ENCODE peak calls at places on chromosomes 12 and 14, in nine cellular contexts. H, C, D, L, M, I, A, G and Z are unnamed samples.

GRCh38 chr12:115999582-115999981 is 277.9 kb downstream of the MED13L start:
- DNase-seq in H (no peak), C (no peak), D (no peak), L (no peak), M (no peak), I (no peak), A (no peak), G (no peak), Z (no peak)

GRCh38 chr14:83478741-83479140 is 1945.1 kb upstream of the SEL1L start:
- DNase-seq in H (no peak), C (no peak), D (no peak), L (no peak), M (no peak), I (no peak), A (no peak), G (no peak), Z (no peak)

GRCh38 chr12:91704446-91704845 is 441.2 kb downstream of the BTG1 start:
- DNase-seq in H (no peak), C (no peak), D (no peak), L (peak), M (no peak), I (no peak), A (no peak), G (no peak), Z (no peak)

GRCh38 chr14:70595443-70596185 is 4.8 kb downstream of the MED6 start:
- DNase-seq in H (no peak), C (no peak), D (peak), L (peak), M (no peak), I (no peak), A (no peak), G (peak), Z (peak)

GRCh38 chr14:77325746-77326094 is 4.9 kb downstream of the GSTZ1 start:
- DNase-seq in H (no peak), C (no peak), D (no peak), L (peak), M (no peak), I (no peak), A (no peak), G (no peak), Z (no peak)

GRCh38 chr12:120980800-120981368 is 2.5 kb downstream of the HNF1A start:
- DNase-seq in H (no peak), C (no peak), D (no peak), L (peak), M (no peak), I (peak), A (no peak), G (peak), Z (no peak)

GRCh38 chr12:69056743-69057515 is 124.0 kb upstream of the CPM start:
- DNase-seq in H (no peak), C (no peak), D (no peak), L (no peak), M (no peak), I (no peak), A (no peak), G (no peak), Z (no peak)

GRCh38 chr12:63849641-63850040 is 5.1 kb downstream of the SRGAP1 start:
- DNase-seq in H (peak), C (no peak), D (no peak), L (no peak), M (no peak), I (no peak), A (no peak), G (no peak), Z (no peak)

GRCh38 chr12:90456248-90456647 is 498.7 kb downstream of the CCER1 start:
- DNase-seq in H (no peak), C (no peak), D (no peak), L (no peak), M (no peak), I (no peak), A (no peak), G (no peak), Z (no peak)

GRCh38 chr12:101648195-101648594 is 49.2 kb upstream of the CHPT1 start:
- DNase-seq in H (no peak), C (no peak), D (no peak), L (no peak), M (no peak), I (no peak), A (no peak), G (no peak), Z (no peak)

GRCh38 chr12:57096099-57096572 is 7.2 kb downstream of the NAB2 start:
- DNase-seq in H (no peak), C (no peak), D (no peak), L (no peak), M (no peak), I (no peak), A (no peak), G (no peak), Z (no peak)

GRCh38 chr12:41967668-41968649 is 176.7 kb downstream of the GXYLT1 start:
- DNase-seq in H (no peak), C (no peak), D (no peak), L (no peak), M (no peak), I (no peak), A (no peak), G (no peak), Z (no peak)

DNA sequence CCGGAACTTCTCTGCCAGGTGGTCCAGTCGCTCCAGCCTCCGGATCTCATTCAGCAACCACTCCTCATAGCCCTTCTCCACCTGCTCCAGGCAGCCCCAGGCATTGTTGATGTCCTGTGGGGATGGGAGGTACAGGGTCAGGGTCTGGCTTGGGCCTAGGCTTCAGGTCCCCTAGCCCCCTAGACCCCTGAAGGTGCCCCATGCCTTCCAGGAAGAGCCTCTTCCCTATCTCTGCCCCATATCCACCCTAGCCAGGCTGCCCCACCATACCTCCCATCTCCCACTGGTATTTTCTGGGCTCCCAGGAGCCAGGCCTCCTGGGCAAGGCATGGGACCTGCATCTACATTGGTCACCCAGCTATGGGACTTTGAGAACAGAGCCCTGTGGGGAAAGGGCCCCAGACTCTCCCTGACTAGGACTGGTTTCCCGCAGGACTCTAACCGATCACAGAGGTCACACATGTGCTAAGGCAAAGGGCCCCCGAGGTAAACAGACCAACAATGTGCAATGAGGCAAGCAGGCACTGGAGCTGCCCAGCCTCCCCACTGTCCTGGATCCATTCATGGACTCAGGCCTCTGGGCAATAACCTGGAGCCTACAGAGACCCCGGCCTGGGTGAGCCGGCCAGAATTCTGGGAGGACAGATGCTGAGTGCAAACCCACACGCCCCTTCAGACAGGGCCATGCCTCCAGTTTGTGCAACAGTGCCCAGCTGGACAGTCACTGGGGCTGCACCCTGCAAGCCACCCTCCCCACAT is 88.8 kb downstream of the ACTN1 start:
- DNase-seq in H (no peak), C (peak), D (no peak), L (no peak), M (no peak), I (no peak), A (no peak), G (no peak), Z (no peak)
- TF ChIP-seq POLR2A in H (no peak), C (no peak), D (no peak), L (no peak), M (no peak), I (no peak), A (no peak), G (no peak), Z (no peak)

GRCh38 chr12:74689071-74689655 is 151.5 kb downstream of the ATXN7L3B start:
- DNase-seq in H (no peak), C (no peak), D (no peak), L (peak), M (no peak), I (no peak), A (peak), G (no peak), Z (peak)
- TF ChIP-seq POLR2A in H (no peak), C (no peak), D (no peak), L (no peak), M (no peak), I (no peak), A (no peak), G (no peak), Z (no peak)

GRCh38 chr12:43338848-43339526 is 213.0 kb downstream of the ADAMTS20 start:
- DNase-seq in H (no peak), C (no peak), D (peak), L (peak), M (no peak), I (no peak), A (peak), G (no peak), Z (peak)

GRCh38 chr12:43337571-43338497 is 214.2 kb downstream of the ADAMTS20 start:
- DNase-seq in H (no peak), C (no peak), D (no peak), L (no peak), M (no peak), I (no peak), A (no peak), G (no peak), Z (no peak)

GRCh38 chr12:43332977-43333649 is 218.9 kb downstream of the ADAMTS20 start:
- DNase-seq in H (no peak), C (no peak), D (no peak), L (no peak), M (no peak), I (no peak), A (no peak), G (no peak), Z (no peak)

GRCh38 chr12:43333650-43334043 is 218.4 kb downstream of the ADAMTS20 start:
- DNase-seq in H (no peak), C (no peak), D (no peak), L (no peak), M (no peak), I (no peak), A (no peak), G (no peak), Z (no peak)

GRCh38 chr12:43336962-43337555 is 214.9 kb downstream of the ADAMTS20 start:
- DNase-seq in H (no peak), C (no peak), D (no peak), L (peak), M (no peak), I (no peak), A (peak), G (no peak), Z (peak)
- TF ChIP-seq POLR2A in H (no peak), C (no peak), D (no peak), L (no peak), M (no peak), I (no peak), A (no peak), G (no peak), Z (no peak)

GRCh38 chr14:100375273-100375962 is 52.3 kb downstream of the SLC25A47 start:
- DNase-seq in H (peak), C (no peak), D (peak), L (peak), M (peak), I (peak), A (peak), G (peak), Z (peak)
- TF ChIP-seq POLR2A in H (no peak), C (no peak), D (no peak), L (no peak), M (peak), I (no peak), A (no peak), G (no peak), Z (no peak)

DNA sequence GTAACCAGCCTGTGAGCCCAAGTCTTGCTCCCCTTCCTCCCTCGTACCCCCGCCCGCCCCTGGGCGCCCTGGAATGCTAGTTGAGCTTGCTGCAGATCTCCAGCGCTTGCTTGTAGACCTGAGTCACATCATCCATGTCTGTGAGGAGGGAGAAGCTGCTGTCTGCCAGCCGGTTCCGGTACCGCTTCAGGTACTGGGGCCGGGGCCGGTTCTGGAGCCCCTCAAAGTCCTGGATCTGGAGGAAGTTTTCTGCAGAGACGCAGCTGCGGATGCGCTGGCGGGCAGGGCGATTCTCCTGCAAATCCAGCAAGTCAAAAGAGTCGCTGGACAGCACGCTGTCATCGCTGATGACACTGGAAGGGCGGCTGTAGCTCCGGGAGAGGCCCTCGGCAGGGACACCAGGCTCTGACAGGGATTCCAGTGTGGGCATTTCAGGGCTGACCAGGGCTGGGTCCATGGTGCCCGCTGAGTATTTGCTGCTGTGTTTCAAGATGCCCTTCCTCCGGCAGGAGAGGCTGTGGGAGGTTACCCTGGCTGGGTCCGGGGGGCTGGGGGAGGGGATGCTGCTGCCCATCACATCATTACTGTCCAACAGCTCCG is 71.9 kb downstream of the NUAK1 start:
- DNase-seq in H (peak), C (no peak), D (no peak), L (no peak), M (no peak), I (no peak), A (no peak), G (no peak), Z (no peak)
- TF ChIP-seq POLR2A in H (no peak), C (no peak), D (no peak), L (no peak), M (no peak), I (no peak), A (no peak), G (no peak), Z (no peak)

DNA sequence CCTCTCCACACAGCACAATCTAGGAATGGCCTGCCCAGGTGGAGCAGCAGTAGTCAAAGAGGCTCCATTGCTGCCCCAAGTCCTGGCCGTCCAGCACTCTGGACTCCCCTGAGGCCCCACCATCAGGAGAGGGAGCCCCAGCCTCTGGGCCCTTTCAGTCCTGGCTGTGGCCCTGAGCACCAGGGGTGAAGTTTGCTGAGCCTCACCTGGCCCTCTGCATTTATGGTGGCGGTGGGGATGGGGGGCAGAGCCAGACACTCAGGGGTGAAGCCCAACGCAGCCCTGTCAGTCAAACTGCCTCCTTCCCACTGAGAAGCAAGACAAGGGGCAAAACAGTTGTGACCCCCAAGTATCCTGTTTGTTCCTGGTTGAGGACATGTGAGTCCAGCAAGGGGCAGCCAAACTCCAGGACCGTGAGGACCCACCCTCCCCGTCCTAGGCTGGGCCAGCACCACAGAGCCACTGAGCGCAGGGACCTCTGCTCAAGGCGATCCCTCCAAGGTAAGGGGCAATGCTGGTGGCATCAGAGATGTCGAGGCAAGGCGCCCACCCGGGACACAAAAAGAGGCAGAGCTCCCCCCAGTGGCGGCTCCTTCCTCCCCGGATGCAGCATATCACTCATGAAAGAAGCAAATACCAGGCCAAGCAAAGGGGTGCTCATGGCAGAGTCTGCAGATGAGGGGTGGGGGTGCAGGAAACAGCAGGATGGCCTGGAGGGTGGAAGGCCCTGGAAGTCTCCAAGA is 4.8 kb upstream of the AMN start:
- DNase-seq in H (no peak), C (no peak), D (peak), L (peak), M (peak), I (peak), A (peak), G (no peak), Z (peak)
- TF ChIP-seq POLR2A in H (no peak), C (no peak), D (no peak), L (no peak), M (no peak), I (no peak), A (no peak), G (no peak), Z (no peak)

DNA sequence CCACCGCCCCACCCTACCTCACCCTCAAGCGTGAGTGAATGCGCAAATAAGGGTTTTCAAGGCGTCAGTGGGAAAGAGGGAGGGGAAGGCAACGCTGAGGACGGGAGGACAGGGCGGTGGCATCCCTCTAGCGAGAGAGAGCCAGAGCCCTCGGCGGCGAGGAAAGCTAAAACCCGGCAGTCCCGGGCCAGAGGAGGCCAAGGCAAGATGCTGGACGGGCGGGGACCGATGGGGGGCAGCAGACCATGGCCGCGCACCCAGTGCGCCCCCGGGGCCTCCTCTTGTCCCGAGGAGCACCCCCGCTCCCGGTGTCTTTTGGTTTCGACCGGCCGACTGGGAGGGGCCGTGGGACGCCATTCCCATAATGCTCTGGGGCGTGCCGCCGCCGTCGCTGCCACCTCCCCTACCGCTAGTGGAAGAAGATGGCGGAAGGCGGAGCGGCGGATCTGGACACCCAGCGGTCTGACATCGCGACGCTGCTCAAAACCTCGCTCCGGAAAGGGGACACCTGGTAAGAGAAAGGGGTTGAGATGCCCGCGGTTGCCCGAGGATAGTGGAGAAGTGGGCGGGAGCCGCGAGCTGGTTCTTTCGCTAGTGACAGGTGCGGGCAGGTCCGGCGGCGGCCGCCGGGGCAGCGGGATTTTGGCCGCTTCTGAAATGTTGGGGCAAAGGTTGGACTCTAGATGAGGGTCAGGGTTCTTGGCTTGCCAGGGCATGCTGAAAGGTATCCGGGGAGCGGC is at the start of gene USP15:
- DNase-seq in H (peak), C (peak), D (peak), L (peak), M (peak), I (peak), A (peak), G (peak), Z (peak)
- TF ChIP-seq POLR2A in H (peak), C (peak), D (peak), L (peak), M (peak), I (peak), A (peak), G (peak), Z (peak)

GRCh38 chr14:37592288-37593274 is 2.5 kb downstream of the FOXA1 start:
- DNase-seq in H (no peak), C (peak), D (no peak), L (peak), M (no peak), I (peak), A (no peak), G (no peak), Z (no peak)

GRCh38 chr14:37594916-37595808 is at the start of the genes FOXA1 and TTC6:
- DNase-seq in H (no peak), C (peak), D (peak), L (peak), M (no peak), I (peak), A (peak), G (peak), Z (peak)

GRCh38 chr14:37595809-37596595 is 573 bp downstream of the TTC6 start:
- DNase-seq in H (no peak), C (peak), D (no peak), L (peak), M (no peak), I (peak), A (peak), G (peak), Z (peak)

GRCh38 chr14:37593496-37594237 is 1.4 kb downstream of the FOXA1 start:
- DNase-seq in H (no peak), C (no peak), D (no peak), L (no peak), M (no peak), I (no peak), A (no peak), G (no peak), Z (no peak)

DNA sequence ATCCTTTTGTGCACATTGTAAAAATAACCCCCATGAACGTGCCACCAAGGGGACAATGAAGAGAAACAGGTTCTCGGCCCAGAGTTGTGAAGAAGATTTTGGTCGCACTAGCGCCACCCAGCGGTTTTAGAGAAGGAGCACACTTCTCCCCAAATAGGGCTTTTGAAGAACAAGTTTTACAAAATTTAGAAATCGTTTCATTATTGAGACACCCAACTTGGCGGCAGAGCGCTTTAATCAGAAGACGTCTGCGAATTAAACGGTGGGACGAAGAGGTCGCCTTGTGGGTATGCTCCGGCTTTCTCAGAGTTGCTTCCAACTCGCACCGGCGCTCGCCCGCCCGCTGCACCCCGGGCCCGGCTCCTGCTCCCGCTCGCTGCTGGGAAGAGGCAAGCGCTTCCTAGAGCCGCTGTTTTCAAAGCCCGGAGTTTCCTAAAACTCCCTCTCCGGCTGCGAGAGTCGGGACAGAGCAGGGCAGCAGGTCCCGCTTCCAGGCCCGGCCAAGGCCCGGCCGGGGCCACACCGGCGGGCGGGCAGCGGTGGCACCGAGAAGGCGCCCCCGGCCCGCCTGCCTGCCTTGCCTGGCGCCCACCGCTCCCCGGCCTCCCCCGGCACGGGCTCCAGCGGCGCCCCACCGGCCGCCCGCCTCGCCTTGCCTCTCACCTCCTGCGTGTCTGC is 672 bp downstream of the FOXA1 start:
- DNase-seq in H (no peak), C (peak), D (peak), L (peak), M (no peak), I (peak), A (peak), G (peak), Z (peak)
- TF ChIP-seq POLR2A in H (no peak), C (no peak), D (no peak), L (no peak), M (no peak), I (peak), A (no peak), G (no peak), Z (no peak)